ENCODE peak calls at places on chromosomes 5 and 9, in five cellular contexts. X is WTC11, Y is K562, Z is GM12878, E is HepG2. M is an unnamed sample.

GRCh38 chr9:136052991-136053756 is 41.9 kb downstream of the NACC2 start:
- DNase-seq in X (no peak), Y (no peak), Z (no peak), E (peak; percentile 14), M (no peak)

GRCh38 chr9:134690946-134691694 is 49.5 kb downstream of the COL5A1 start:
- DNase-seq in X (no peak), Y (no peak), Z (no peak), E (no peak), M (no peak)

GRCh38 chr5:138472353-138472752 is 7.1 kb downstream of the EGR1 start:
- DNase-seq in X (peak; percentile 45), Y (no peak), Z (no peak), E (no peak), M (no peak)

GRCh38 chr9:126989847-126990821 is 75.6 kb downstream of the RALGPS1 start:
- DNase-seq in X (peak; percentile 23), Y (no peak), Z (no peak), E (no peak), M (no peak)

GRCh38 chr9:110443878-110444245 is 106.2 kb upstream of the TXNDC8 start:
- DNase-seq in X (no peak), Y (no peak), Z (no peak), E (no peak), M (no peak)

GRCh38 chr5:149387081-149387611 is 8.1 kb upstream of the IL17B start:
- DNase-seq in X (no peak), Y (no peak), Z (no peak), E (no peak), M (no peak)

GRCh38 chr5:112005533-112005926 is 248.5 kb upstream of the NREP start:
- DNase-seq in X (no peak), Y (no peak), Z (no peak), E (no peak), M (no peak)

GRCh38 chr9:137454145-137454505 is 5.0 kb downstream of the NSMF start:
- DNase-seq in X (peak; percentile 81), Y (peak; percentile 70), Z (no peak), E (no peak), M (peak; percentile 86)

GRCh38 chr5:132027027-132027426 is 15.6 kb upstream of the ACSL6 start:
- DNase-seq in X (no peak), Y (no peak), Z (no peak), E (no peak), M (no peak)

GRCh38 chr5:142644640-142645361 is 41.1 kb downstream of the FGF1 start:
- DNase-seq in X (no peak), Y (no peak), Z (no peak), E (no peak), M (no peak)

GRCh38 chr5:33824516-33825195 is 67.1 kb downstream of the ADAMTS12 start:
- DNase-seq in X (no peak), Y (no peak), Z (peak; percentile 43), E (no peak), M (no peak)

GRCh38 chr5:56979968-56980367 is 28.0 kb upstream of the MIER3 start:
- DNase-seq in X (no peak), Y (no peak), Z (no peak), E (peak; percentile 16), M (no peak)

GRCh38 chr9:88651682-88652633 is 117.0 kb downstream of the NXNL2 start:
- DNase-seq in X (no peak), Y (peak; percentile 53), Z (no peak), E (no peak), M (no peak)

GRCh38 chr9:125405938-125406811 is 144.5 kb downstream of the GAPVD1 start:
- DNase-seq in X (no peak), Y (peak; percentile 67), Z (no peak), E (peak; percentile 46), M (no peak)

GRCh38 chr9:34375901-34376595 is 650 bp downstream of the MYORG start:
- DNase-seq in X (peak; percentile 63), Y (peak; percentile 47), Z (no peak), E (peak; percentile 69), M (no peak)

GRCh38 chr5:110441035-110441434 is 285.4 kb downstream of the TMEM232 start:
- DNase-seq in X (peak; percentile 28), Y (no peak), Z (no peak), E (peak; percentile 37), M (no peak)

GRCh38 chr9:116238225-116238624 is 84.6 kb downstream of the PAPPA start:
- DNase-seq in X (no peak), Y (no peak), Z (no peak), E (no peak), M (no peak)

GRCh38 chr5:55568629-55569512 is 34.1 kb upstream of the PLPP1 start:
- DNase-seq in X (no peak), Y (peak; percentile 54), Z (no peak), E (no peak), M (no peak)

DNA sequence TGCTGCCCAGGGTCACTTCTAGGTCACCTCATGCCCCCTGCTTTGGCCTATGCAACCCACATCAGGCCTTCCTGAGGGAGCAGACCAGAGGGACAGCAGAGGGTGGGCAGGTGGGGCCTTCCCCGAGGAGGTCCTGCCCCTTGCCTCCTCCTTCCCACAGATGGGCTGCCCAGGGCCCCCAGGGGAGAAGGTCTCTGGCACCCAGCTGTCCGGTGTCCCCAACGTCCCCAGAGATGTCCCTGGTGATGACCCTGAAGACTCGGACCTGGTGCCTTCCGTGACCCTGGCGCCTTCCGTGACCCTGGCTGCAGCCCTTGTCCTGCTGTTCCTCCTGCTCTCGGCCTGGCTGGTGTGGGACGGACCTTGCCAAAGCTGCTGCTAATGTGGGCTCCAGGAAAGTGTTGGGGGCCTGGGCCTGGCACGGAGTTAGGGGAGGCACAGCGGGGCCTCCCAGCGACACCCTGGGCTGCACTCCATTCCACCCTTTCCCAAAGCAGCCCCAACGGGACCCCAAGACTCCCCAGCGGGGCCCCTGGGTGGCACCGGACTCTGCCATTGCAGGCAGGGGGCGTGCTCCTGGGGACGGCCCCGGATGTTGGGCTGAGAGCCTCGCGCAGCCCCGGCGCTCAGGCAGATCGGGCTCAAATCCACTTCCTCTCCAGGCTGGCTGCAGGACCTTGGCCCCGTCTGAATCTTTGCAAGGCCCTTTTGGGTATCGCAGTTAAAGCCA is 6.8 kb upstream of the SLC2A6 start:
- DNase-seq in X (no peak), Y (no peak), Z (no peak), E (no peak), M (no peak)
- TF ChIP-seq ATF2 in X (no peak), Y (no peak), Z (no peak), E (no peak), M (no peak)

GRCh38 chr5:10701567-10702039 is 59.4 kb downstream of the DAP start:
- DNase-seq in X (peak; percentile 45), Y (peak; percentile 79), Z (no peak), E (peak; percentile 18), M (no peak)
- TF ChIP-seq ATF2 in X (no peak), Y (no peak), Z (no peak), E (no peak), M (no peak)

DNA sequence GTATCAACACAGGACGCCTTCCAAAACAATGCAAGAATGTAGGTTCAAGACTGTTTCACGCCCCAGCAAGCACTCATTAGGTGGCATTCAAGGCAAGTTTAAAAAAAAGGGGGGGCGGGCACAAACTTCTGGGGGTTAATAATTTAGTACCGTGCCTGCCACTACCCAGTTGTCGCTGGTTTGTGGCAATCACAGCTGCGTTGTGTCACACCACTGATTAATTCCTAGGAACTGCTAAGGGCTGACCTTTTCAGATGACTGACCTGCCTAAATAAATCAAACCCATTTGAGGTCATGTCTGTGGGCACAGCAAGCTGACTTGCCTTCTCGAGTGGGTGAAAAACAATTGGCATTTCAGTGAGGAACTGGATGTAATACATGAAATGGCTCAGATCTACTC is 15.2 kb upstream of the MGAT1 start:
- DNase-seq in X (no peak), Y (no peak), Z (no peak), E (no peak), M (no peak)
- TF ChIP-seq ATF2 in X (no peak), Y (no peak), Z (no peak), E (no peak), M (no peak)

DNA sequence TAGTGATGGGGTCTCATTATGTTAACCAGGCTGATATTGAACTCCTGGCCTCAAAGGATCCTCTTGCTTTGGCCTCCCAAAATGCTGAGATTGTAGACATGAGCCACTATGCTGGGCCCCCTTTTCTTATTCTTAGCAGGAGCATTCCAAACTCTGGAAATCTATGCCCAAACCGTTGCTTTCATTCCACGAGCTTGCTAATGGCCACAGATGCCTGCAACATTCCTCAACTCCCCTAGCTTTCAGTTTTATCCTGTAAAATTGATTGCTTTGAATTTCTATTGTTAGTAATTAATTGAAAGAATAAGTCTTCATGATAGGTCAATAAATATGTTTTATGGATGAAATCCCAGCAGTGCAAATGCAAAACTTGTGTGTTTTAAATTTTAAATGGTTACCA is 564.8 kb upstream of the WWC1 start:
- DNase-seq in X (no peak), Y (no peak), Z (no peak), E (no peak), M (no peak)
- TF ChIP-seq ATF2 in X (no peak), Y (no peak), Z (no peak), E (no peak), M (no peak)

DNA sequence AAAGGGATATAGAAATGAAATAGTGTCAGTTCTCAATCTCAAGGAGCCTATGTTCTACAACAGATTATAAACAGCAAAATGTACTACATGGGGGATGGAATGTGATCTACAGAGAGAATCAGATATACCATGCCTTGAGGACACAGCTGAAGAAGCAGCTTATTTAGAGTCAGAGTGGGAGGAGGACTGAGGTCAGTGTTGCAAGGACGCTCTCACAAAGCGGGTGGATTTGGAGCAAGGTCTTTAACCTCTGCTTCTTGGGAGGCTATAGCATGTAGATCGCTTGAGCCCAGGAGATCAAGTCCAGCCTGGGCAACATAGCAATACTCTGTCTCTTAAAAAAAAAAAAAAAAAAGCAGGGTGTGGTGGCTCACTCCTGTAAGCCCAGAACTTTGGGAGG is 32.8 kb upstream of the PLIN2 start:
- DNase-seq in X (no peak), Y (peak; percentile 31), Z (no peak), E (no peak), M (no peak)
- TF ChIP-seq ATF2 in X (no peak), Y (no peak), Z (no peak), E (no peak), M (no peak)

GRCh38 chr9:98148486-98148885 is 29.5 kb upstream of the TRIM14 start:
- DNase-seq in X (no peak), Y (no peak), Z (no peak), E (no peak), M (no peak)

GRCh38 chr9:98149422-98149821 is 30.4 kb upstream of the TRIM14 start:
- DNase-seq in X (no peak), Y (no peak), Z (no peak), E (no peak), M (no peak)

GRCh38 chr9:98150164-98150563 is 31.1 kb upstream of the TRIM14 start:
- DNase-seq in X (no peak), Y (peak; percentile 25), Z (no peak), E (peak; percentile 60), M (no peak)

GRCh38 chr9:98147582-98147981 is 28.6 kb upstream of the TRIM14 start:
- DNase-seq in X (no peak), Y (no peak), Z (no peak), E (no peak), M (no peak)

DNA sequence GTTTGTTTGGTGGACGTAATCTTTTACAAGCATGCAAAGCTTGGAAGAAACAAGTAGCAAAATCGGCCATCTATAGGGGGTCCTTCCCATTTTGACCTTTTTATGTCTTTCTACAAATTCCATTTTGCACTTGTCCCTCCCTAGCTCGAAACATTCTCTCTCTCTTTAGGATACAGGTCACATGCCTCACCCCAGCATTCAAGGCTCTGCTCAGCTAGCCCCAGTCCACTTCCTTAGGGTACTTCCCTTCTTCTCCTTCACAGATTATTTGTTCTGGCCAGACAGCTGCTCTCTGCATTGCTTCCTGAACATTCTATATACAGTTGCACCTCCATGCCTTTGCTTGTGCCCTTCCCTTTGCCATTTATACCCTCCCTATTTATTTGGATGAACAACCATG is 31.7 kb upstream of the TRIM14 start:
- DNase-seq in X (no peak), Y (no peak), Z (no peak), E (no peak), M (no peak)
- TF ChIP-seq ATF2 in X (no peak), Y (no peak), Z (no peak), E (no peak), M (no peak)

GRCh38 chr5:351084-351910 is 29.8 kb downstream of the AHRR start:
- DNase-seq in X (no peak), Y (no peak), Z (no peak), E (no peak), M (no peak)
- TF ChIP-seq ATF2 in X (no peak), Y (no peak), Z (no peak), E (no peak), M (no peak)

M was measured in H1.